ENCODE peak calls at places on chromosome X, in five cellular contexts. F is upper lobe of right lung, Z is iris pigment epithelial cell, C is Peyer's patch, W is activated T-cell treated with anti-CD3 and anti-CD28 coated beads for 48 hours. G is an unnamed sample.

GRCh38 chrX:18160369-18160768 is 60.3 kb downstream of the BEND2 start:
- DNase-seq in W (no peak), F (no peak), Z (no peak), C (no peak), G (no peak)

GRCh38 chrX:154412468-154412867 is 1.1 kb downstream of the TAFAZZIN start:
- DNase-seq in Z (no peak), W (no peak), F (no peak), C (peak; percentile 69), G (no peak)

GRCh38 chrX:128439159-128439558 is 387.0 kb upstream of the ACTRT1 start:
- DNase-seq in W (no peak), F (no peak), Z (no peak), C (no peak), G (no peak)

GRCh38 chrX:107565916-107566602 is 62.3 kb upstream of the PRPS1 start:
- DNase-seq in F (no peak), Z (peak; percentile 84), W (no peak), C (no peak), G (no peak)

GRCh38 chrX:72126539-72127140 is 5.1 kb downstream of the RTL5 start:
- DNase-seq in C (peak; percentile 93), F (peak; percentile 82), W (peak; percentile 67), Z (peak; percentile 71), G (peak; percentile 46)

GRCh38 chrX:10052906-10053625 is 85.9 kb downstream of the CLDN34 start:
- DNase-seq in F (no peak), W (no peak), C (no peak), Z (no peak), G (no peak)

GRCh38 chrX:151773434-151773833 is 38.9 kb downstream of the CNGA2 start:
- DNase-seq in Z (no peak), C (no peak), F (no peak), W (no peak), G (no peak)

GRCh38 chrX:107752037-107752436 is 23.6 kb downstream of the TSC22D3 start:
- DNase-seq in F (no peak), C (no peak), W (no peak), Z (no peak), G (no peak)

GRCh38 chrX:50903387-50904027 is 7.0 kb upstream of the BMP15 start:
- DNase-seq in Z (peak; percentile 36), C (peak; percentile 45), W (no peak), F (no peak), G (peak; percentile 2)

GRCh38 chrX:153582896-153583295 is 16.0 kb downstream of the CCNQ start:
- DNase-seq in F (no peak), Z (peak; percentile 39), W (peak; percentile 54), C (peak; percentile 81), G (no peak)

GRCh38 chrX:153669174-153669890 is 4.3 kb downstream of the PNCK start:
- DNase-seq in Z (no peak), F (peak; percentile 56), C (peak; percentile 49), W (peak; percentile 32), G (no peak)

GRCh38 chrX:47581731-47582647 is at the start of gene TIMP1:
- DNase-seq in F (peak; percentile 90), W (peak; percentile 71), Z (peak; percentile 96), C (peak; percentile 91), G (peak; percentile 70)

GRCh38 chrX:121987163-121987562 is 939.8 kb downstream of the GLUD2 start:
- DNase-seq in Z (peak; percentile 51), W (no peak), C (no peak), F (no peak), G (no peak)

GRCh38 chrX:140762061-140762460 is 52.5 kb downstream of the LINC00632 start:
- DNase-seq in W (no peak), C (peak; percentile 54), Z (peak; percentile 78), F (no peak), G (peak; percentile 31)

GRCh38 chrX:129099206-129099605 is 424.1 kb downstream of the SMARCA1 start:
- DNase-seq in F (no peak), C (no peak), Z (no peak), W (no peak), G (no peak)

GRCh38 chrX:70168238-70169188 is 8.8 kb upstream of the DGAT2L6 start:
- DNase-seq in Z (peak; percentile 74), W (no peak), F (no peak), C (no peak), G (peak; percentile 11)

GRCh38 chrX:122586831-122587230 is 597.2 kb upstream of the GRIA3 start:
- DNase-seq in F (no peak), Z (peak; percentile 34), C (no peak), W (no peak), G (peak; percentile 43)

GRCh38 chrX:148878371-148878770 is 378.0 kb downstream of the AFF2 start:
- DNase-seq in F (no peak), Z (peak; percentile 21), W (no peak), C (no peak), G (peak; percentile 7)

GRCh38 chrX:56563231-56564116 is at the start of gene UBQLN2:
- DNase-seq in Z (peak; percentile 77), W (peak; percentile 71), F (peak; percentile 91), C (peak; percentile 90), G (peak; percentile 36)

GRCh38 chrX:13911581-13911980 is 94.7 kb upstream of the GPM6B start:
- DNase-seq in Z (peak; percentile 75), F (no peak), W (no peak), C (no peak), G (no peak)

GRCh38 chrX:24996096-24996709 is 19.6 kb downstream of the ARX start:
- DNase-seq in W (no peak), Z (no peak), C (no peak), F (no peak), G (no peak)

GRCh38 chrX:106404512-106404911 is 207.3 kb upstream of the RADX start:
- DNase-seq in Z (peak; percentile 15), W (no peak), F (no peak), C (no peak), G (no peak)

GRCh38 chrX:110733166-110733565 is 62.5 kb downstream of the CHRDL1 start:
- DNase-seq in F (no peak), C (no peak), W (no peak), Z (peak; percentile 9), G (no peak)

GRCh38 chrX:70033348-70033747 is 16.4 kb downstream of the AWAT2 start:
- DNase-seq in F (peak; percentile 64), W (peak; percentile 12), C (no peak), Z (no peak), G (no peak)

GRCh38 chrX:23952984-23953907 is 45.4 kb downstream of the CXorf58 start:
- DNase-seq in F (no peak), Z (peak; percentile 7), W (no peak), C (peak; percentile 54), G (no peak)

GRCh38 chrX:41946973-41947612 is 23.7 kb upstream of the CASK start:
- DNase-seq in F (no peak), C (no peak), W (no peak), Z (no peak), G (no peak)

GRCh38 chrX:42247241-42247640 is 323.9 kb upstream of the CASK start:
- DNase-seq in W (no peak), F (no peak), Z (peak; percentile 11), C (no peak), G (no peak)

GRCh38 chrX:41877167-41877566 is 46.2 kb downstream of the CASK start:
- DNase-seq in W (no peak), C (no peak), F (no peak), Z (no peak), G (no peak)

GRCh38 chrX:63930140-63930539 is 145.1 kb upstream of the ARHGEF9 start:
- DNase-seq in C (no peak), Z (no peak), W (no peak), F (no peak), G (no peak)

GRCh38 chrX:48541140-48541814 is 1.8 kb downstream of the TBC1D25 start:
- DNase-seq in Z (no peak), C (no peak), F (no peak), W (no peak), G (no peak)

GRCh38 chrX:103831803-103832544 is at the start of gene RAB9B:
- DNase-seq in Z (peak; percentile 37), F (peak; percentile 83), C (peak; percentile 82), W (peak; percentile 56), G (no peak)

GRCh38 chrX:154123241-154124219 is 20.5 kb upstream of the OPN1LW start:
- DNase-seq in C (peak; percentile 72), W (no peak), Z (peak; percentile 17), F (peak; percentile 71), G (no peak)

GRCh38 chrX:149314031-149314430 is 191.1 kb downstream of the IDS start:
- DNase-seq in Z (no peak), C (no peak), W (no peak), F (no peak), G (no peak)

GRCh38 chrX:357693-358471 is 28.8 kb downstream of the PPP2R3B start:
- DNase-seq in F (peak; percentile 64), C (no peak), W (peak; percentile 19), Z (peak; percentile 80), G (no peak)

GRCh38 chrX:42107495-42108139 is 184.3 kb upstream of the CASK start:
- DNase-seq in W (peak; percentile 6), C (no peak), Z (no peak), F (no peak), G (no peak)

GRCh38 chrX:120999413-120999812 is 13.9 kb upstream of the CT47A1 start:
- DNase-seq in W (no peak), F (no peak), Z (no peak), C (no peak), G (no peak)

GRCh38 chrX:35166023-35166422 is 223.4 kb downstream of the FAM47B start:
- DNase-seq in Z (peak; percentile 19), F (no peak), W (no peak), C (no peak), G (peak; percentile 39)